ENCODE peak calls at places on chromosomes 12 and 14, in six cellular contexts. F is fibroblast of lung, Q is PC-3, B is GM23248, H is osteoblast, L is PC-9. S is an unnamed sample.
A peak's percentile ranks its signal among the peaks of the same experiment; 100 is the strongest.

GRCh38 chr14:45787167-45787566 is 534.2 kb upstream of the MIS18BP1 start:
- DNase-seq in Q (no peak), H (no peak), L (no peak), B (no peak), F (no peak), S (peak; percentile 2)

GRCh38 chr12:98744692-98745091 is 99.6 kb downstream of the APAF1 start:
- DNase-seq in H (peak; percentile 80), F (no peak), Q (no peak), B (no peak), L (no peak), S (no peak)

GRCh38 chr14:64966976-64967375 is 5.2 kb downstream of the RAB15 start:
- DNase-seq in L (peak; percentile 93), F (no peak), H (no peak), Q (peak; percentile 93), B (no peak), S (no peak)

GRCh38 chr14:68762944-68763831 is 29.7 kb downstream of the ZFP36L1 start:
- DNase-seq in B (peak; percentile 92), Q (no peak), H (peak; percentile 93), L (no peak), F (no peak), S (no peak)

GRCh38 chr14:79831198-79831890 is 380.0 kb downstream of the DIO2 start:
- DNase-seq in B (peak; percentile 41), H (no peak), F (peak; percentile 76), Q (no peak), L (no peak), S (no peak)

GRCh38 chr12:118034429-118035193 is 18.1 kb downstream of the RFC5 start:
- DNase-seq in L (peak; percentile 18), H (no peak), B (peak; percentile 82), Q (peak; percentile 75), F (peak; percentile 76), S (no peak)

GRCh38 chr14:88297306-88297705 is 25.8 kb downstream of the KCNK10 start:
- DNase-seq in L (no peak), B (no peak), F (no peak), Q (no peak), H (no peak), S (no peak)

GRCh38 chr14:92637228-92637627 is 111.2 kb downstream of the LGMN start:
- DNase-seq in L (no peak), Q (no peak), H (no peak), F (peak; percentile 73), B (no peak), S (no peak)

GRCh38 chr12:132263061-132263360 is 66.4 kb downstream of the GALNT9 start:
- DNase-seq in L (no peak), F (no peak), H (peak; percentile 84), B (no peak), Q (no peak), S (no peak)

GRCh38 chr12:34361721-34362316 is 339.5 kb downstream of the ALG10 start:
- DNase-seq in Q (no peak), H (no peak), F (no peak), L (no peak), B (no peak), S (no peak)
- H2AFZ ChIP-seq in Q (no peak overlapping the region), H (no peak overlapping the region), F (no peak overlapping the region), L (no peak overlapping the region), B (no peak overlapping the region), S (no peak overlapping the region)

GRCh38 chr12:24903305-24904088 is 45.4 kb downstream of the BCAT1 start:
- DNase-seq in B (peak; percentile 53), F (peak; percentile 59), L (no peak), Q (no peak), H (peak; percentile 63), S (no peak)

GRCh38 chr12:24904871-24905270 is 44.0 kb downstream of the BCAT1 start:
- DNase-seq in Q (no peak), B (no peak), F (no peak), H (no peak), L (no peak), S (no peak)

GRCh38 chr12:24902521-24903304 is 46.2 kb downstream of the BCAT1 start:
- DNase-seq in Q (no peak), L (no peak), F (peak; percentile 46), B (peak; percentile 67), H (peak; percentile 75), S (no peak)

GRCh38 chr12:24899503-24900098 is 49.3 kb downstream of the BCAT1 start:
- DNase-seq in H (no peak), L (no peak), B (no peak), Q (no peak), F (no peak), S (no peak)

DNA sequence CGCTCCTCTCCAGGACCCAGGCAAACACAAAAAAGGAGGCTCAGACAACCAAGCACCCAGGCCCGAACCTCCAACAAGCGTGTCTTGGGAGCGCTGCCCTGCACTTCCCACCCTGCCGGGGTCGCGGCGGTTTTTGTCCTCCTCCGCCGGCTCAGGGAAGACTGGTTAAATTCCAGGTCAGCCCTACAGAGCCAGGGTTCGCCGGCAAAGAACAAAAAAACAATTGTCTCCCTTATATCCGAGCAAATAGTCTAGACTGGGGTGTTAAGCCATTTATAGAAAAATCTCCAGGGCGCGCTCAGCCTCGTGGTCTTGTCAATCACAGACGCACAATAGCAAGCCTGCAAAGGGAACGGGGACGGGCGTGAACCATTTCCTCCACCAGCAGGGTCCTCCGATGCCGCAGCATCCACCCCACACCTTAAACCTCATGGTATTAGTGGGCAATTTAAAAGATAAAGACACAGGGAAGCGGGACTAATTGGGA is 46.9 kb downstream of the BCAT1 start:
- DNase-seq in H (peak; percentile 56), Q (no peak), L (no peak), F (no peak), B (no peak), S (no peak)
- H3K4me2 ChIP-seq in H (peak overlapping the region; percentile 95), Q (no peak overlapping the region), L (no peak overlapping the region), F (peak overlapping the region; percentile 98), B (peak overlapping the region; percentile 75), S (no peak overlapping the region)

DNA sequence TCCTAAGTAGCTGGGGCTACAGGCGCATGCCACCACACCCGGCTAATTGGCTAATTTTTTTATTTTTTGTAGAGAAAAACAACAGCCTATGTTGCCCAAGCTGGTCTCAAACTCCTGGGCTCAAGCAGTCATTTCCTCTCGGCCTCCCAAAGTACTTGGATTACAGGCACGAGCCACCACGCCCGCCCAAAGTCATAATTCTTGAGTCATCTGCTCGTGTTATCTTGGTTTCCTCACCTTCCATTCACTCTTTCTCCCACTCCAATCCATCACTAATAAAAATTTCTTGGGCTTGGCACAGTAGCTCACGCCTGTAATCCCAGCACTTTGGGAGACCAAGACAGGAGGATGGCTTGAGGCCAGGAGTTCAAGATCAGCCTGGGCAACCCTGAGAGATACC is 32.0 kb downstream of the ITGA7 start:
- DNase-seq in Q (no peak), L (no peak), F (no peak), B (no peak), H (no peak), S (no peak)
- H2AFZ ChIP-seq in Q (no peak overlapping the region), L (no peak overlapping the region), F (no peak overlapping the region), B (no peak overlapping the region), H (no peak overlapping the region), S (peak overlapping the region; percentile 12)

DNA sequence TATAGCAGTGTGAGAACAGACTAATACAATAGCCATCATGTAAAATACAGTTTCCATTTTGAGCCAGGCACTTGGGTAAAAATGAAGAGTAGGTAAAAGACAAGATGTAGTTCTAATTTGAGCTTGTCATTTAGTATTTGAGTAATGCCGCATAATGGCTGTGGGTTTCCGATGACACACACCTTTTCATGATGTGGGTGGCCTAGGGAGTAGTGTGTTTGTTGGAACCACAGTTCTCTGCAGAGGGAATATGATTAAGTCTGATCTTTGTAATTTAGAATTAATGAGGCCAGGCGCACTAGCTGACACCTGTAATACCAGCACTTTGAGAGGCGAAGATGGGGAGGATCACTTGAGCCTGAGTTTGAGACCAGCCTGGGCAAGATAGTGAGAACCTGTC is 61.8 kb downstream of the RCOR1 start:
- DNase-seq in F (no peak), B (no peak), L (peak; percentile 24), Q (peak; percentile 64), H (no peak), S (no peak)
- H3K4me2 ChIP-seq in F (no peak overlapping the region), B (no peak overlapping the region), L (no peak overlapping the region), Q (peak overlapping the region; percentile 35), H (no peak overlapping the region), S (no peak overlapping the region)

DNA sequence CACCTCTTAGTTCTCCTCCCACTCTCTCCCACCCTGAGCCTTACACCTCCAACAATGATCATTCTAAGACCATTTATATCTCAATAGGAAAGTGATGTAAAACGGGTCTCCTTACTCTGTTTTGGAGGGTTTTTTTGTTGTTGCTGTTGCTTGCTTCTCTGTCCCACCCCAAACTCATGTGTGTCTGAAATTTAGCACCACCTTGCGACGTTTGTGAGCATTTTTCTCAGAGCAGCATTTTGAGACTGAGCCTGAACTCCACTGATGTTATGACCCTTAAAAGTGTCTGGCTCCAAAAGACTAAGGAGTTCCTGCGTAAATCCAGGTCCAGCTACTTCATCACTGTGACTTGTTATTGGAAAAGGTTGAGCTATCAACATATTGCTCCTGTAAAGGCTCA is 155.0 kb downstream of the DAD1 start:
- DNase-seq in H (no peak), L (no peak), F (no peak), Q (no peak), B (no peak), S (peak; percentile 84)
- H2AFZ ChIP-seq in H (no peak overlapping the region), L (no peak overlapping the region), F (no peak overlapping the region), Q (no peak overlapping the region), B (no peak overlapping the region), S (peak overlapping the region; percentile 63)

GRCh38 chr14:59215757-59216156 is 27.3 kb downstream of the DAAM1 start:
- DNase-seq in L (no peak), Q (no peak), F (no peak), H (no peak), B (no peak), S (no peak)
- H3K4me2 ChIP-seq in L (no peak overlapping the region), Q (no peak overlapping the region), F (peak overlapping the region; percentile 61), H (no peak overlapping the region), B (no peak overlapping the region), S (no peak overlapping the region)

GRCh38 chr14:59632381-59632780 is 55.8 kb upstream of the CCDC175 start:
- DNase-seq in B (peak; percentile 40), L (no peak), H (peak; percentile 89), F (peak; percentile 24), Q (peak; percentile 87), S (peak; percentile 15)
- H2AFZ ChIP-seq in B (no peak overlapping the region), L (no peak overlapping the region), H (no peak overlapping the region), F (no peak overlapping the region), Q (no peak overlapping the region), S (no peak overlapping the region)

GRCh38 chr14:104788533-104788818 is 7.1 kb downstream of the AKT1 start:
- DNase-seq in L (no peak), B (no peak), F (no peak), H (peak; percentile 73), Q (no peak), S (no peak)
- H3K4me2 ChIP-seq in L (no peak overlapping the region), B (no peak overlapping the region), F (no peak overlapping the region), H (no peak overlapping the region), Q (no peak overlapping the region), S (no peak overlapping the region)

DNA sequence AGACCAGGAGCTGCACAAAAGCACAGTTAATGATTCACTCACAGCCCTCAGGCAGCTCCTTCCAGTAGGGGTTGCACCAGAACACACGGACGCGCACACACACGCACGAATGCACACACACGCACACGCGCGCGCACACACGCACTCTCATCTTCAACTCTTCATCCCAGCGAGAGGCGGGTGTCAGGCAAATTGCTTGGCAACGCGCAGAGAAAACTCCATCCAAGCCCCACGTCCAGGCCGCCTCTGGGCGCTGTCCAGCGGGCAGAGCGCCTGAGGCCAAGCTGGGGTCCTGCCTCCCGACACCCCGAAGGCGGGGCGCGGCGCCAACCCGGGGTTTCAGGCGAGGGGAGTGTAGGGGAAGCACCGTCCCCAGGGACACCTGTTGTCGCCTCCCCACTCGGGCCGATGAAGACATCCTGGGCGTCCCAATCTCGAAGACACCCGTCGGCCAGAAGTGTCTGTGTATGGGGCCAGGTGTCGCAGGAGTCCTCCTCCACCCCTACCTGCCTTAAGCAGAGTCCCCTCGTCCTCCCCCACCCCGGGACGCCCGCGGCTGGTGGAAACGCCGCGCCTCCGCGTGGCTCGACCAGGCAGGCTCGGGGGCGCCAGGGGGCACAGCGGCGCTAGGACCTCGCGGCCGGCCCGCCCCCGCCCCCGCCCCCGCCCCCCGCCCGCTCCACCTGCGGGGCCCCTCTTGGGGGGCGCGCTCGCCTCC is 35.6 kb upstream of the STON2 start:
- DNase-seq in L (peak; percentile 14), H (peak; percentile 88), Q (peak; percentile 57), F (peak; percentile 23), B (peak; percentile 50), S (peak; percentile 14)
- H2AFZ ChIP-seq in L (peak overlapping the region; percentile 88), H (peak overlapping the region; percentile 38), Q (peak overlapping the region; percentile 47), F (no peak overlapping the region), B (no peak overlapping the region), S (no peak overlapping the region)

S was measured in OCI-LY7.